ENCODE peak calls at places on chromosomes 3 and 15, in four cellular contexts. K is heart left ventricle, B is GM04504, H is sciatic nerve. L is an unnamed sample.

GRCh38 chr15:39270976-39271375 is 309.9 kb upstream of the THBS1 start:
- DNase-seq in B (peak), K (no peak), H (no peak), L (no peak)

GRCh38 chr3:112005091-112005672 is 6.5 kb downstream of the TAGLN3 start:
- DNase-seq in K (no peak), B (no peak), H (no peak), L (no peak)

GRCh38 chr15:51189579-51190397 is 95.1 kb upstream of the TNFAIP8L3 start:
- DNase-seq in K (no peak), B (no peak), H (no peak), L (no peak)

GRCh38 chr3:120404876-120405275 is 45.9 kb downstream of the FSTL1 start:
- DNase-seq in K (no peak), B (no peak), H (no peak), L (no peak)

GRCh38 chr3:184351511-184352148 is 9.8 kb downstream of the CLCN2 start:
- DNase-seq in H (no peak), B (no peak), K (no peak), L (no peak)

GRCh38 chr15:80547264-80547663 is 143.1 kb downstream of the ARNT2 start:
- DNase-seq in K (no peak), B (no peak), H (no peak), L (no peak)

GRCh38 chr3:197137741-197138140 is 108.1 kb upstream of the MELTF start:
- DNase-seq in H (no peak), B (no peak), K (no peak), L (no peak)

GRCh38 chr15:66153549-66154415 is 99.8 kb downstream of the MEGF11 start:
- DNase-seq in K (no peak), B (no peak), H (no peak), L (no peak)

GRCh38 chr15:75961332-75961731 is 50.9 kb downstream of the NRG4 start:
- DNase-seq in H (no peak), K (no peak), B (no peak), L (no peak)

GRCh38 chr15:75205064-75205395 is 3.3 kb downstream of the C15orf39 start:
- DNase-seq in K (no peak), B (no peak), H (no peak), L (no peak)